ENCODE peak calls at places on chromosomes 12 and 14, in five cellular contexts. B is RPMI7951; J is stimulated activated CD4-positive, alpha-beta T cell treated with anti-CD3 and anti-CD28 coated beads, Interleukin-2, amount 100 ng/mL, for 24 hours; D is DMS 273 treated with DMSO at 0.1 percent for 48 hours; A is left ventricle myocardium superior. M is an unnamed sample.

GRCh38 chr12:2221030-2221621 is 168.3 kb downstream of the CACNA1C start:
- DNase-seq in B (no peak), J (no peak), D (no peak), A (peak), M (no peak)

GRCh38 chr12:72543777-72544467 is 271.8 kb downstream of the TRHDE start:
- DNase-seq in B (no peak), J (no peak), D (no peak), A (no peak), M (no peak)

GRCh38 chr14:55117816-55118441 is 11.1 kb upstream of the LGALS3 start:
- DNase-seq in B (peak), J (no peak), D (no peak), A (no peak), M (peak)

GRCh38 chr14:72663956-72664650 is 229.8 kb downstream of the DPF3 start:
- DNase-seq in B (peak), J (no peak), D (no peak), A (no peak), M (no peak)

GRCh38 chr14:60161176-60162107 is 3.8 kb downstream of the DHRS7 start:
- DNase-seq in B (no peak), J (no peak), D (no peak), A (no peak), M (no peak)

GRCh38 chr12:501722-502447 is 42.1 kb downstream of the B4GALNT3 start:
- DNase-seq in B (no peak), J (no peak), D (no peak), A (no peak), M (no peak)

GRCh38 chr14:78950654-78951053 is 780.5 kb downstream of the NRXN3 start:
- DNase-seq in B (no peak), J (no peak), D (no peak), A (no peak), M (no peak)

GRCh38 chr12:53991077-53991460 is 6.1 kb downstream of the HOXC10 start:
- DNase-seq in B (no peak), J (no peak), D (no peak), A (no peak), M (peak)

GRCh38 chr14:101598159-101598558 is 36.9 kb downstream of the DIO3 start:
- DNase-seq in B (no peak), J (no peak), D (no peak), A (no peak), M (no peak)

GRCh38 chr14:85487215-85487614 is 42.7 kb upstream of the FLRT2 start:
- DNase-seq in B (peak), J (no peak), D (no peak), A (no peak), M (no peak)

GRCh38 chr12:107571492-107571891 is 114.1 kb upstream of the PWP1 start:
- DNase-seq in B (no peak), J (no peak), D (no peak), A (no peak), M (peak)

GRCh38 chr12:25929096-25929637 is 29.3 kb upstream of the RASSF8 start:
- DNase-seq in B (peak), J (no peak), D (no peak), A (no peak), M (no peak)

GRCh38 chr12:42936991-42937390 is 347.4 kb upstream of the PRICKLE1 start:
- DNase-seq in B (peak), J (no peak), D (no peak), A (no peak), M (no peak)

GRCh38 chr14:52175982-52176502 is 91.5 kb upstream of the PTGDR start:
- DNase-seq in B (no peak), J (no peak), D (no peak), A (no peak), M (no peak)

GRCh38 chr12:23474438-23475000 is 475.0 kb downstream of the SOX5 start:
- DNase-seq in B (no peak), J (no peak), D (no peak), A (no peak), M (no peak)

GRCh38 chr12:84508325-84508861 is 404.2 kb downstream of the SLC6A15 start:
- DNase-seq in B (peak), J (no peak), D (peak), A (no peak), M (peak)

GRCh38 chr14:90561031-90561430 is 164.2 kb downstream of the CALM1 start:
- DNase-seq in B (no peak), J (no peak), D (no peak), A (no peak), M (no peak)

GRCh38 chr14:22570132-22570949 is 18.7 kb downstream of the DAD1 start:
- DNase-seq in B (peak), J (peak), D (peak), A (no peak), M (peak)

GRCh38 chr12:76083761-76084276 is 666 bp downstream of the NAP1L1 start:
- DNase-seq in B (peak), J (peak), D (no peak), A (peak), M (peak)

GRCh38 chr12:111636209-111636928 is 37.3 kb upstream of the ATXN2 start:
- DNase-seq in B (no peak), J (no peak), D (no peak), A (peak), M (no peak)

GRCh38 chr12:4379410-4379809 is at the start of gene FGF23:
- DNase-seq in B (peak), J (no peak), D (no peak), A (peak), M (no peak)

GRCh38 chr12:91007531-91008290 is 2.9 kb upstream of the EPYC start:
- DNase-seq in B (no peak), J (no peak), D (no peak), A (no peak), M (no peak)

GRCh38 chr12:117134059-117134458 is 34.8 kb upstream of the TESC start:
- DNase-seq in B (peak), J (peak), D (peak), A (no peak), M (no peak)

GRCh38 chr12:66678640-66679268 is at the start of gene GRIP1:
- DNase-seq in B (peak), J (no peak), D (no peak), A (no peak), M (no peak)

GRCh38 chr12:62891805-62892549 is 43.0 kb downstream of the PPM1H start:
- DNase-seq in B (no peak), J (no peak), D (no peak), A (no peak), M (no peak)

GRCh38 chr14:104973215-104974145 is 4.7 kb downstream of the AHNAK2 start:
- DNase-seq in B (peak), J (no peak), D (no peak), A (peak), M (peak)

GRCh38 chr12:114984641-114985041 is 300.7 kb upstream of the TBX3 start:
- DNase-seq in B (no peak), J (no peak), D (no peak), A (no peak), M (peak)

GRCh38 chr14:31229638-31230229 is 22.1 kb upstream of the HECTD1 start:
- DNase-seq in B (peak), J (no peak), D (no peak), A (peak), M (peak)

GRCh38 chr12:111450676-111451075 is 45.0 kb downstream of the SH2B3 start:
- DNase-seq in B (no peak), J (no peak), D (no peak), A (no peak), M (peak)

GRCh38 chr14:104557766-104558165 is 21.8 kb upstream of the C14orf180 start:
- DNase-seq in B (no peak), J (no peak), D (no peak), A (no peak), M (no peak)

GRCh38 chr12:27844427-27845090 is 64.5 kb upstream of the MANSC4 start:
- DNase-seq in B (peak), J (no peak), D (no peak), A (peak), M (peak)

GRCh38 chr12:38898001-38898684 is 7.2 kb downstream of the CPNE8 start:
- DNase-seq in B (peak), J (no peak), D (no peak), A (no peak), M (no peak)

GRCh38 chr14:37237094-37237493 is 39.4 kb downstream of the MIPOL1 start:
- DNase-seq in B (no peak), J (no peak), D (no peak), A (no peak), M (no peak)

GRCh38 chr14:36455241-36455627 is 64.8 kb downstream of the NKX2-1 start:
- DNase-seq in B (no peak), J (no peak), D (no peak), A (no peak), M (no peak)

GRCh38 chr12:66191547-66192126 is 2.6 kb downstream of the IRAK3 start:
- DNase-seq in B (no peak), J (no peak), D (no peak), A (no peak), M (no peak)

GRCh38 chr12:2566161-2566560 is 228.6 kb upstream of the FKBP4 start:
- DNase-seq in B (no peak), J (no peak), D (no peak), A (no peak), M (no peak)

GRCh38 chr12:12357697-12358476 is 1.0 kb downstream of the BORCS5 start:
- DNase-seq in B (no peak), J (no peak), D (peak), A (no peak), M (no peak)

GRCh38 chr12:102468261-102468940 is 12.0 kb downstream of the IGF1 start:
- DNase-seq in B (no peak), J (no peak), D (no peak), A (no peak), M (no peak)

M was measured in H4.